ENCODE peak calls at places on chromosomes 13 and 19, in five cellular contexts. One of them, this sample, is unnamed.

GRCh38 chr13:64819081-64819480 is 2411.1 kb downstream of the PCDH9 start:
- DNase-seq in NCI-H2081 treated with DMSO at 0.1 percent for 48 hours: no peak
- DNase-seq in NCI-H1436: no peak
- DNase-seq in T-helper 9 cell: no peak
- DNase-seq in GDM1: no peak
- DNase-seq in this sample: no peak

GRCh38 chr19:14614099-14614412 is 31.2 kb downstream of the CLEC17A start:
- DNase-seq in GDM1: peak; percentile 42
- DNase-seq in T-helper 9 cell: no peak
- DNase-seq in NCI-H1436: no peak
- DNase-seq in NCI-H2081 treated with DMSO at 0.1 percent for 48 hours: no peak
- DNase-seq in this sample: no peak

GRCh38 chr13:98878421-98879126 is 99.3 kb downstream of the DOCK9 start:
- DNase-seq in GDM1: no peak
- DNase-seq in NCI-H1436: no peak
- DNase-seq in NCI-H2081 treated with DMSO at 0.1 percent for 48 hours: no peak
- DNase-seq in T-helper 9 cell: no peak
- DNase-seq in this sample: no peak

GRCh38 chr13:27830010-27830409 is 37.7 kb downstream of the GSX1 start:
- DNase-seq in T-helper 9 cell: peak; percentile 59
- DNase-seq in NCI-H1436: peak; percentile 6
- DNase-seq in NCI-H2081 treated with DMSO at 0.1 percent for 48 hours: no peak
- DNase-seq in GDM1: peak; percentile 24
- DNase-seq in this sample: no peak

GRCh38 chr13:36831291-36831690 is 12.3 kb downstream of the RFXAP start:
- DNase-seq in NCI-H2081 treated with DMSO at 0.1 percent for 48 hours: no peak
- DNase-seq in NCI-H1436: no peak
- DNase-seq in T-helper 9 cell: no peak
- DNase-seq in GDM1: no peak
- DNase-seq in this sample: no peak

GRCh38 chr13:73809561-73809960 is 324.6 kb downstream of the KLF12 start:
- DNase-seq in GDM1: no peak
- DNase-seq in T-helper 9 cell: no peak
- DNase-seq in NCI-H2081 treated with DMSO at 0.1 percent for 48 hours: no peak
- DNase-seq in NCI-H1436: no peak
- DNase-seq in this sample: no peak

GRCh38 chr19:47228168-47228936 is 2.6 kb downstream of the BBC3 start:
- DNase-seq in NCI-H1436: no peak
- DNase-seq in T-helper 9 cell: peak; percentile 36
- DNase-seq in NCI-H2081 treated with DMSO at 0.1 percent for 48 hours: no peak
- DNase-seq in GDM1: no peak
- DNase-seq in this sample: no peak

GRCh38 chr13:20435616-20436368 is 89.9 kb downstream of the CRYL1 start:
- DNase-seq in T-helper 9 cell: no peak
- DNase-seq in NCI-H2081 treated with DMSO at 0.1 percent for 48 hours: no peak
- DNase-seq in GDM1: no peak
- DNase-seq in NCI-H1436: no peak
- DNase-seq in this sample: no peak

This sample was measured in NCI-H2107.